ENCODE peak calls at places on chromosomes 12 and 14, in ten cellular contexts. One of them, this sample, is unnamed.

GRCh38 chr12:13154027-13154538 is 42.4 kb upstream of the EMP1 start:
- DNase-seq in COR-L47: no peak
- DNase-seq in anterior cingulate cortex: no peak
- DNase-seq in activated naive CD8-positive, alpha-beta T cell treated with anti-CD3 and anti-CD28 coated beads, Interleukin-2, amount 50 U/mL, for 24 hours: no peak
- DNase-seq in activated CD4-positive, CD25-positive, alpha-beta regulatory T cell treated with anti-CD3 and anti-CD28 coated beads, Interleukin-2, amount 50 U/mL, for 72 hours: no peak
- DNase-seq in brain microvascular endothelial cell: no peak
- DNase-seq in stimulated activated CD4-positive, alpha-beta T cell treated with anti-CD3 and anti-CD28 coated beads, Interleukin-1b, Interleukin-23, amount 100 ng/mL, for 24 hours: no peak
- DNase-seq in hippocampal formation: no peak
- DNase-seq in NCI-H1694: no peak
- DNase-seq in HEK293T: no peak
- DNase-seq in this sample: no peak

GRCh38 chr12:123270380-123271181 is 1.1 kb downstream of the CDK2AP1 start:
- DNase-seq in HEK293T: peak; percentile 22
- DNase-seq in hippocampal formation: peak; percentile 19
- DNase-seq in NCI-H1694: peak; percentile 18
- DNase-seq in activated naive CD8-positive, alpha-beta T cell treated with anti-CD3 and anti-CD28 coated beads, Interleukin-2, amount 50 U/mL, for 24 hours: peak; percentile 43
- DNase-seq in activated CD4-positive, CD25-positive, alpha-beta regulatory T cell treated with anti-CD3 and anti-CD28 coated beads, Interleukin-2, amount 50 U/mL, for 72 hours: peak; percentile 34
- DNase-seq in brain microvascular endothelial cell: peak; percentile 19
- DNase-seq in stimulated activated CD4-positive, alpha-beta T cell treated with anti-CD3 and anti-CD28 coated beads, Interleukin-1b, Interleukin-23, amount 100 ng/mL, for 24 hours: no peak
- DNase-seq in COR-L47: no peak
- DNase-seq in anterior cingulate cortex: no peak
- DNase-seq in this sample: peak; percentile 62

GRCh38 chr12:130911193-130911592 is 39.3 kb downstream of the RAN start:
- DNase-seq in COR-L47: no peak
- DNase-seq in activated CD4-positive, CD25-positive, alpha-beta regulatory T cell treated with anti-CD3 and anti-CD28 coated beads, Interleukin-2, amount 50 U/mL, for 72 hours: no peak
- DNase-seq in hippocampal formation: no peak
- DNase-seq in stimulated activated CD4-positive, alpha-beta T cell treated with anti-CD3 and anti-CD28 coated beads, Interleukin-1b, Interleukin-23, amount 100 ng/mL, for 24 hours: no peak
- DNase-seq in activated naive CD8-positive, alpha-beta T cell treated with anti-CD3 and anti-CD28 coated beads, Interleukin-2, amount 50 U/mL, for 24 hours: no peak
- DNase-seq in HEK293T: no peak
- DNase-seq in NCI-H1694: no peak
- DNase-seq in brain microvascular endothelial cell: no peak
- DNase-seq in anterior cingulate cortex: no peak
- DNase-seq in this sample: no peak

GRCh38 chr12:3311027-3311402 is 180.0 kb upstream of the PRMT8 start:
- DNase-seq in stimulated activated CD4-positive, alpha-beta T cell treated with anti-CD3 and anti-CD28 coated beads, Interleukin-1b, Interleukin-23, amount 100 ng/mL, for 24 hours: no peak
- DNase-seq in NCI-H1694: no peak
- DNase-seq in hippocampal formation: no peak
- DNase-seq in COR-L47: peak; percentile 83
- DNase-seq in activated CD4-positive, CD25-positive, alpha-beta regulatory T cell treated with anti-CD3 and anti-CD28 coated beads, Interleukin-2, amount 50 U/mL, for 72 hours: no peak
- DNase-seq in activated naive CD8-positive, alpha-beta T cell treated with anti-CD3 and anti-CD28 coated beads, Interleukin-2, amount 50 U/mL, for 24 hours: no peak
- DNase-seq in brain microvascular endothelial cell: no peak
- DNase-seq in HEK293T: no peak
- DNase-seq in anterior cingulate cortex: no peak
- DNase-seq in this sample: no peak

GRCh38 chr12:77855548-77855947 is 24.9 kb downstream of the NAV3 start:
- DNase-seq in brain microvascular endothelial cell: no peak
- DNase-seq in stimulated activated CD4-positive, alpha-beta T cell treated with anti-CD3 and anti-CD28 coated beads, Interleukin-1b, Interleukin-23, amount 100 ng/mL, for 24 hours: no peak
- DNase-seq in activated CD4-positive, CD25-positive, alpha-beta regulatory T cell treated with anti-CD3 and anti-CD28 coated beads, Interleukin-2, amount 50 U/mL, for 72 hours: no peak
- DNase-seq in NCI-H1694: no peak
- DNase-seq in HEK293T: peak; percentile 11
- DNase-seq in anterior cingulate cortex: no peak
- DNase-seq in hippocampal formation: no peak
- DNase-seq in COR-L47: no peak
- DNase-seq in activated naive CD8-positive, alpha-beta T cell treated with anti-CD3 and anti-CD28 coated beads, Interleukin-2, amount 50 U/mL, for 24 hours: no peak
- DNase-seq in this sample: no peak

GRCh38 chr14:50539051-50539450 is 6.7 kb upstream of the MAP4K5 start:
- DNase-seq in hippocampal formation: no peak
- DNase-seq in activated CD4-positive, CD25-positive, alpha-beta regulatory T cell treated with anti-CD3 and anti-CD28 coated beads, Interleukin-2, amount 50 U/mL, for 72 hours: no peak
- DNase-seq in stimulated activated CD4-positive, alpha-beta T cell treated with anti-CD3 and anti-CD28 coated beads, Interleukin-1b, Interleukin-23, amount 100 ng/mL, for 24 hours: no peak
- DNase-seq in brain microvascular endothelial cell: no peak
- DNase-seq in HEK293T: no peak
- DNase-seq in NCI-H1694: no peak
- DNase-seq in COR-L47: no peak
- DNase-seq in activated naive CD8-positive, alpha-beta T cell treated with anti-CD3 and anti-CD28 coated beads, Interleukin-2, amount 50 U/mL, for 24 hours: no peak
- DNase-seq in anterior cingulate cortex: no peak
- DNase-seq in this sample: no peak

GRCh38 chr12:55722948-55723347 is 2.8 kb downstream of the RDH5 start:
- DNase-seq in stimulated activated CD4-positive, alpha-beta T cell treated with anti-CD3 and anti-CD28 coated beads, Interleukin-1b, Interleukin-23, amount 100 ng/mL, for 24 hours: no peak
- DNase-seq in NCI-H1694: no peak
- DNase-seq in HEK293T: no peak
- DNase-seq in anterior cingulate cortex: no peak
- DNase-seq in activated naive CD8-positive, alpha-beta T cell treated with anti-CD3 and anti-CD28 coated beads, Interleukin-2, amount 50 U/mL, for 24 hours: no peak
- DNase-seq in COR-L47: no peak
- DNase-seq in activated CD4-positive, CD25-positive, alpha-beta regulatory T cell treated with anti-CD3 and anti-CD28 coated beads, Interleukin-2, amount 50 U/mL, for 72 hours: no peak
- DNase-seq in brain microvascular endothelial cell: no peak
- DNase-seq in hippocampal formation: no peak
- DNase-seq in this sample: no peak

GRCh38 chr12:107091989-107092641 is 1.2 kb downstream of the CRY1 start:
- DNase-seq in brain microvascular endothelial cell: peak; percentile 95
- DNase-seq in NCI-H1694: peak; percentile 36
- DNase-seq in hippocampal formation: no peak
- DNase-seq in HEK293T: peak; percentile 69
- DNase-seq in stimulated activated CD4-positive, alpha-beta T cell treated with anti-CD3 and anti-CD28 coated beads, Interleukin-1b, Interleukin-23, amount 100 ng/mL, for 24 hours: no peak
- DNase-seq in anterior cingulate cortex: no peak
- DNase-seq in activated CD4-positive, CD25-positive, alpha-beta regulatory T cell treated with anti-CD3 and anti-CD28 coated beads, Interleukin-2, amount 50 U/mL, for 72 hours: no peak
- DNase-seq in COR-L47: peak; percentile 71
- DNase-seq in activated naive CD8-positive, alpha-beta T cell treated with anti-CD3 and anti-CD28 coated beads, Interleukin-2, amount 50 U/mL, for 24 hours: no peak
- DNase-seq in this sample: no peak

GRCh38 chr14:33848706-33849454 is 102.0 kb downstream of the EGLN3 start:
- DNase-seq in activated CD4-positive, CD25-positive, alpha-beta regulatory T cell treated with anti-CD3 and anti-CD28 coated beads, Interleukin-2, amount 50 U/mL, for 72 hours: no peak
- DNase-seq in COR-L47: peak; percentile 71
- DNase-seq in brain microvascular endothelial cell: peak; percentile 63
- DNase-seq in stimulated activated CD4-positive, alpha-beta T cell treated with anti-CD3 and anti-CD28 coated beads, Interleukin-1b, Interleukin-23, amount 100 ng/mL, for 24 hours: no peak
- DNase-seq in hippocampal formation: peak; percentile 67
- DNase-seq in HEK293T: peak; percentile 73
- DNase-seq in NCI-H1694: peak; percentile 78
- DNase-seq in anterior cingulate cortex: no peak
- DNase-seq in activated naive CD8-positive, alpha-beta T cell treated with anti-CD3 and anti-CD28 coated beads, Interleukin-2, amount 50 U/mL, for 24 hours: peak; percentile 29
- DNase-seq in this sample: no peak

GRCh38 chr12:51200806-51201205 is 17.1 kb downstream of the POU6F1 start:
- DNase-seq in activated CD4-positive, CD25-positive, alpha-beta regulatory T cell treated with anti-CD3 and anti-CD28 coated beads, Interleukin-2, amount 50 U/mL, for 72 hours: no peak
- DNase-seq in brain microvascular endothelial cell: no peak
- DNase-seq in stimulated activated CD4-positive, alpha-beta T cell treated with anti-CD3 and anti-CD28 coated beads, Interleukin-1b, Interleukin-23, amount 100 ng/mL, for 24 hours: no peak
- DNase-seq in hippocampal formation: no peak
- DNase-seq in NCI-H1694: no peak
- DNase-seq in anterior cingulate cortex: no peak
- DNase-seq in HEK293T: no peak
- DNase-seq in activated naive CD8-positive, alpha-beta T cell treated with anti-CD3 and anti-CD28 coated beads, Interleukin-2, amount 50 U/mL, for 24 hours: no peak
- DNase-seq in COR-L47: no peak
- DNase-seq in this sample: no peak

GRCh38 chr12:124883263-124883876 is 19.7 kb upstream of the SCARB1 start:
- DNase-seq in activated CD4-positive, CD25-positive, alpha-beta regulatory T cell treated with anti-CD3 and anti-CD28 coated beads, Interleukin-2, amount 50 U/mL, for 72 hours: no peak
- DNase-seq in NCI-H1694: no peak
- DNase-seq in activated naive CD8-positive, alpha-beta T cell treated with anti-CD3 and anti-CD28 coated beads, Interleukin-2, amount 50 U/mL, for 24 hours: no peak
- DNase-seq in COR-L47: no peak
- DNase-seq in hippocampal formation: no peak
- DNase-seq in anterior cingulate cortex: no peak
- DNase-seq in brain microvascular endothelial cell: no peak
- DNase-seq in HEK293T: no peak
- DNase-seq in stimulated activated CD4-positive, alpha-beta T cell treated with anti-CD3 and anti-CD28 coated beads, Interleukin-1b, Interleukin-23, amount 100 ng/mL, for 24 hours: no peak
- DNase-seq in this sample: no peak

GRCh38 chr12:47954058-47954457 is 9.3 kb upstream of the TMEM106C start:
- DNase-seq in activated CD4-positive, CD25-positive, alpha-beta regulatory T cell treated with anti-CD3 and anti-CD28 coated beads, Interleukin-2, amount 50 U/mL, for 72 hours: no peak
- DNase-seq in stimulated activated CD4-positive, alpha-beta T cell treated with anti-CD3 and anti-CD28 coated beads, Interleukin-1b, Interleukin-23, amount 100 ng/mL, for 24 hours: no peak
- DNase-seq in COR-L47: no peak
- DNase-seq in hippocampal formation: no peak
- DNase-seq in HEK293T: no peak
- DNase-seq in activated naive CD8-positive, alpha-beta T cell treated with anti-CD3 and anti-CD28 coated beads, Interleukin-2, amount 50 U/mL, for 24 hours: no peak
- DNase-seq in NCI-H1694: no peak
- DNase-seq in brain microvascular endothelial cell: no peak
- DNase-seq in anterior cingulate cortex: no peak
- DNase-seq in this sample: no peak

GRCh38 chr12:60173213-60174170 is 577.7 kb downstream of the SLC16A7 start:
- DNase-seq in hippocampal formation: no peak
- DNase-seq in activated CD4-positive, CD25-positive, alpha-beta regulatory T cell treated with anti-CD3 and anti-CD28 coated beads, Interleukin-2, amount 50 U/mL, for 72 hours: no peak
- DNase-seq in stimulated activated CD4-positive, alpha-beta T cell treated with anti-CD3 and anti-CD28 coated beads, Interleukin-1b, Interleukin-23, amount 100 ng/mL, for 24 hours: no peak
- DNase-seq in NCI-H1694: no peak
- DNase-seq in activated naive CD8-positive, alpha-beta T cell treated with anti-CD3 and anti-CD28 coated beads, Interleukin-2, amount 50 U/mL, for 24 hours: no peak
- DNase-seq in brain microvascular endothelial cell: no peak
- DNase-seq in anterior cingulate cortex: no peak
- DNase-seq in COR-L47: no peak
- DNase-seq in HEK293T: no peak
- DNase-seq in this sample: no peak

This sample was measured in natural killer cell treated with Interleukin-12 subunit alpha and Interleukin-12 subunit beta and Interleukin-15 and Interleukin-18, amount 100 ng/mL, for 72 hours.